ENCODE peak calls at places on chromosomes 4 and X, in four cellular contexts. One of them, this sample, is unnamed.

GRCh38 chrX:10350991-10351390 is 194.2 kb downstream of the CLCN4 start:
- DNase-seq in HepG2: no peak
- DNase-seq in K562: no peak
- DNase-seq in WTC11: no peak
- DNase-seq in this sample: no peak

GRCh38 chrX:14865201-14865600 is 7.7 kb downstream of the FANCB start:
- DNase-seq in HepG2: no peak
- DNase-seq in K562: no peak
- DNase-seq in WTC11: no peak
- DNase-seq in this sample: no peak

GRCh38 chrX:24380273-24381036 is 20.0 kb downstream of the SUPT20HL1 start:
- DNase-seq in HepG2: no peak
- DNase-seq in K562: no peak
- DNase-seq in WTC11: no peak
- DNase-seq in this sample: no peak

GRCh38 chr4:103915224-103915869 is 195.6 kb upstream of the TACR3 start:
- DNase-seq in HepG2: peak; percentile 15
- DNase-seq in K562: peak; percentile 8
- DNase-seq in WTC11: no peak
- DNase-seq in this sample: no peak

GRCh38 chrX:102840871-102841705 is 96.0 kb upstream of the RAB40AL start:
- DNase-seq in HepG2: no peak
- DNase-seq in K562: peak; percentile 32
- DNase-seq in WTC11: no peak
- DNase-seq in this sample: no peak

GRCh38 chr4:109079731-109080130 is 222.7 kb downstream of the COL25A1 start:
- DNase-seq in HepG2: no peak
- DNase-seq in K562: no peak
- DNase-seq in WTC11: no peak
- DNase-seq in this sample: no peak

GRCh38 chrX:51743179-51743957 is at the start of gene GSPT2:
- DNase-seq in HepG2: no peak
- DNase-seq in K562: peak; percentile 32
- DNase-seq in WTC11: peak; percentile 43
- DNase-seq in this sample: peak; percentile 83

GRCh38 chr4:110623710-110624015 is 786 bp upstream of the PITX2 start:
- DNase-seq in HepG2: no peak
- DNase-seq in K562: no peak
- DNase-seq in WTC11: no peak
- DNase-seq in this sample: no peak

GRCh38 chr4:47933798-47934197 is 19.4 kb upstream of the NFXL1 start:
- DNase-seq in HepG2: peak; percentile 32
- DNase-seq in K562: peak; percentile 22
- DNase-seq in WTC11: no peak
- DNase-seq in this sample: peak; percentile 28

GRCh38 chr4:147102596-147102995 is 156.9 kb upstream of the TTC29 start:
- DNase-seq in HepG2: no peak
- DNase-seq in K562: no peak
- DNase-seq in WTC11: no peak
- DNase-seq in this sample: no peak

GRCh38 chr4:5881340-5881739 is 11.5 kb downstream of the CRMP1 start:
- DNase-seq in HepG2: no peak
- DNase-seq in K562: no peak
- DNase-seq in WTC11: no peak
- DNase-seq in this sample: no peak

GRCh38 chrX:2397648-2398340 is 103.0 kb downstream of the DHRSX start:
- DNase-seq in HepG2: no peak
- DNase-seq in K562: no peak
- DNase-seq in WTC11: no peak
- DNase-seq in this sample: no peak

GRCh38 chr4:104868942-104869341 is 277.7 kb upstream of the TET2 start:
- DNase-seq in HepG2: no peak
- DNase-seq in K562: no peak
- DNase-seq in WTC11: no peak
- DNase-seq in this sample: no peak

GRCh38 chrX:20378291-20378920 is 111.7 kb upstream of the RPS6KA3 start:
- DNase-seq in HepG2: no peak
- DNase-seq in K562: no peak
- DNase-seq in WTC11: no peak
- DNase-seq in this sample: peak; percentile 32

GRCh38 chr4:10029403-10029802 is 8.1 kb upstream of the SLC2A9 start:
- DNase-seq in HepG2: no peak
- DNase-seq in K562: no peak
- DNase-seq in WTC11: no peak
- DNase-seq in this sample: no peak

GRCh38 chr4:35520059-35520458 is 724.3 kb downstream of the ARAP2 start:
- DNase-seq in HepG2: no peak
- DNase-seq in K562: no peak
- DNase-seq in WTC11: no peak
- DNase-seq in this sample: no peak

GRCh38 chr4:3204021-3204431 is 44.9 kb upstream of the MSANTD1 start:
- DNase-seq in HepG2: peak; percentile 33
- DNase-seq in K562: no peak
- DNase-seq in WTC11: no peak
- DNase-seq in this sample: no peak

GRCh38 chr4:183969596-183969995 is 64.5 kb downstream of the STOX2 start:
- DNase-seq in HepG2: no peak
- DNase-seq in K562: no peak
- DNase-seq in WTC11: no peak
- DNase-seq in this sample: no peak

GRCh38 chr4:25567253-25567652 is 88.4 kb upstream of the SLC34A2 start:
- DNase-seq in HepG2: no peak
- DNase-seq in K562: no peak
- DNase-seq in WTC11: no peak
- DNase-seq in this sample: no peak

GRCh38 chr4:25564836-25565235 is 90.8 kb upstream of the SLC34A2 start:
- DNase-seq in HepG2: no peak
- DNase-seq in K562: no peak
- DNase-seq in WTC11: no peak
- DNase-seq in this sample: no peak

GRCh38 chr4:25559508-25559907 is 96.1 kb upstream of the SLC34A2 start:
- DNase-seq in HepG2: peak; percentile 46
- DNase-seq in K562: no peak
- DNase-seq in WTC11: no peak
- DNase-seq in this sample: no peak

GRCh38 chr4:25560605-25561004 is 95.0 kb upstream of the SLC34A2 start:
- DNase-seq in HepG2: no peak
- DNase-seq in K562: no peak
- DNase-seq in WTC11: no peak
- DNase-seq in this sample: no peak

GRCh38 chr4:25563071-25563564 is 92.5 kb upstream of the SLC34A2 start:
- DNase-seq in HepG2: no peak
- DNase-seq in K562: no peak
- DNase-seq in WTC11: no peak
- DNase-seq in this sample: peak; percentile 69
- TF ChIP-seq NR3C1 in HepG2: no peak
- TF ChIP-seq NR3C1 in K562: no peak
- TF ChIP-seq NR3C1 in WTC11: no peak
- TF ChIP-seq NR3C1 in this sample: no peak

GRCh38 chr4:59247032-59247431 is 1953.1 kb upstream of the ADGRL3 start:
- DNase-seq in HepG2: peak; percentile 1
- DNase-seq in K562: no peak
- DNase-seq in WTC11: no peak
- DNase-seq in this sample: no peak

GRCh38 chr4:59249110-59249509 is 1951.0 kb upstream of the ADGRL3 start:
- DNase-seq in HepG2: no peak
- DNase-seq in K562: no peak
- DNase-seq in WTC11: no peak
- DNase-seq in this sample: no peak

GRCh38 chr4:59243038-59243437 is 1957.1 kb upstream of the ADGRL3 start:
- DNase-seq in HepG2: no peak
- DNase-seq in K562: no peak
- DNase-seq in WTC11: no peak
- DNase-seq in this sample: no peak

GRCh38 chr4:59248313-59248712 is 1951.8 kb upstream of the ADGRL3 start:
- DNase-seq in HepG2: no peak
- DNase-seq in K562: no peak
- DNase-seq in WTC11: no peak
- DNase-seq in this sample: no peak
- TF ChIP-seq USF2 in HepG2: no peak
- TF ChIP-seq USF2 in K562: no peak
- TF ChIP-seq USF2 in WTC11: no peak
- TF ChIP-seq USF2 in this sample: no peak

DNA sequence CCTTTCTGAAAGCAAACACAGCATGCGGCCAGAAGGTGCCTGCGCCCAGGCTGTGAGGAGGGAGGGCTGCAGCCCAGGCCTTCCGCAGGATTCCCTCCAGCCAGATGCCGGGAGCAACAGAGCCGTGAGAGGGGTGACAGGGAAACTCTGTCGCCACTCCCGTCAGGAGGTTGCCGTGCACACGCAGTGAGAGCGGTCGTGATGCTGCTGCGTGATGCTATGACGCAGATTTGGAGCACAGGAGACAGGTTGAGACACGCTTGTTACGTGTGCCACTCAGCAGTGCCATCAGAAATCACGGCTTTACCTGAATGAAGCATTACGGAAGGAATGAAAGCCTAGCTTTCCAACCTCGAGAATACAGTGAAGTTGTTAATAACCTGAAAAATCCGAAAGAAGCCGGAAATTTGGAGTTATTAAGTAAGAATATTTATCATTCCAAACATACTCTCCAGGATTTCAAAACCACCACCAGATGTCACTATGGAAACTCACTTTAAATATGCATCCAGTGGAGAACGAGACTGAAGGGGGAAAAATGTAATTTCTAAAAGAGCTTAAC is 54.4 kb downstream of the FAT1 start:
- DNase-seq in HepG2: peak; percentile 50
- DNase-seq in K562: no peak
- DNase-seq in WTC11: peak; percentile 61
- DNase-seq in this sample: peak; percentile 38
- TF ChIP-seq NR3C1 in HepG2: no peak
- TF ChIP-seq NR3C1 in K562: no peak
- TF ChIP-seq NR3C1 in WTC11: no peak
- TF ChIP-seq NR3C1 in this sample: no peak

GRCh38 chrX:55111578-55112254 is 22.9 kb downstream of the PAGE2 start:
- DNase-seq in HepG2: peak; percentile 48
- DNase-seq in K562: no peak
- DNase-seq in WTC11: no peak
- DNase-seq in this sample: no peak
- TF ChIP-seq USF2 in HepG2: no peak
- TF ChIP-seq USF2 in K562: no peak
- TF ChIP-seq USF2 in WTC11: no peak
- TF ChIP-seq USF2 in this sample: no peak

GRCh38 chr4:101846550-101846949 is 56.0 kb downstream of the BANK1 start:
- DNase-seq in HepG2: no peak
- DNase-seq in K562: no peak
- DNase-seq in WTC11: no peak
- DNase-seq in this sample: no peak
- TF ChIP-seq NR3C1 in HepG2: no peak
- TF ChIP-seq NR3C1 in K562: no peak
- TF ChIP-seq NR3C1 in WTC11: no peak
- TF ChIP-seq NR3C1 in this sample: no peak

GRCh38 chrX:150269613-150270254 is 93.4 kb upstream of the MAMLD1 start:
- DNase-seq in HepG2: peak; percentile 92
- DNase-seq in K562: no peak
- DNase-seq in WTC11: no peak
- DNase-seq in this sample: peak; percentile 69
- TF ChIP-seq USF2 in HepG2: no peak
- TF ChIP-seq USF2 in K562: no peak
- TF ChIP-seq USF2 in WTC11: no peak
- TF ChIP-seq USF2 in this sample: no peak

GRCh38 chrX:140431521-140431920 is 73.3 kb downstream of the SOX3 start:
- DNase-seq in HepG2: no peak
- DNase-seq in K562: no peak
- DNase-seq in WTC11: no peak
- DNase-seq in this sample: no peak

GRCh38 chrX:140422501-140422900 is 82.4 kb downstream of the SOX3 start:
- DNase-seq in HepG2: no peak
- DNase-seq in K562: no peak
- DNase-seq in WTC11: no peak
- DNase-seq in this sample: no peak

GRCh38 chrX:140425712-140426395 is 79.0 kb downstream of the SOX3 start:
- DNase-seq in HepG2: no peak
- DNase-seq in K562: no peak
- DNase-seq in WTC11: no peak
- DNase-seq in this sample: no peak
- TF ChIP-seq NR3C1 in HepG2: no peak
- TF ChIP-seq NR3C1 in K562: no peak
- TF ChIP-seq NR3C1 in WTC11: no peak
- TF ChIP-seq NR3C1 in this sample: no peak

GRCh38 chrX:96682516-96682915 is 2.1 kb upstream of the DIAPH2 start:
- DNase-seq in HepG2: no peak
- DNase-seq in K562: no peak
- DNase-seq in WTC11: no peak
- DNase-seq in this sample: no peak

GRCh38 chrX:96684339-96685204 is at the start of gene DIAPH2:
- DNase-seq in HepG2: peak; percentile 78
- DNase-seq in K562: no peak
- DNase-seq in WTC11: peak; percentile 71
- DNase-seq in this sample: peak; percentile 84

GRCh38 chrX:96688789-96689188 is 4.1 kb downstream of the DIAPH2 start:
- DNase-seq in HepG2: no peak
- DNase-seq in K562: no peak
- DNase-seq in WTC11: no peak
- DNase-seq in this sample: no peak

GRCh38 chrX:96683997-96684338 is 674 bp upstream of the DIAPH2 start:
- DNase-seq in HepG2: peak; percentile 0
- DNase-seq in K562: no peak
- DNase-seq in WTC11: no peak
- DNase-seq in this sample: no peak

DNA sequence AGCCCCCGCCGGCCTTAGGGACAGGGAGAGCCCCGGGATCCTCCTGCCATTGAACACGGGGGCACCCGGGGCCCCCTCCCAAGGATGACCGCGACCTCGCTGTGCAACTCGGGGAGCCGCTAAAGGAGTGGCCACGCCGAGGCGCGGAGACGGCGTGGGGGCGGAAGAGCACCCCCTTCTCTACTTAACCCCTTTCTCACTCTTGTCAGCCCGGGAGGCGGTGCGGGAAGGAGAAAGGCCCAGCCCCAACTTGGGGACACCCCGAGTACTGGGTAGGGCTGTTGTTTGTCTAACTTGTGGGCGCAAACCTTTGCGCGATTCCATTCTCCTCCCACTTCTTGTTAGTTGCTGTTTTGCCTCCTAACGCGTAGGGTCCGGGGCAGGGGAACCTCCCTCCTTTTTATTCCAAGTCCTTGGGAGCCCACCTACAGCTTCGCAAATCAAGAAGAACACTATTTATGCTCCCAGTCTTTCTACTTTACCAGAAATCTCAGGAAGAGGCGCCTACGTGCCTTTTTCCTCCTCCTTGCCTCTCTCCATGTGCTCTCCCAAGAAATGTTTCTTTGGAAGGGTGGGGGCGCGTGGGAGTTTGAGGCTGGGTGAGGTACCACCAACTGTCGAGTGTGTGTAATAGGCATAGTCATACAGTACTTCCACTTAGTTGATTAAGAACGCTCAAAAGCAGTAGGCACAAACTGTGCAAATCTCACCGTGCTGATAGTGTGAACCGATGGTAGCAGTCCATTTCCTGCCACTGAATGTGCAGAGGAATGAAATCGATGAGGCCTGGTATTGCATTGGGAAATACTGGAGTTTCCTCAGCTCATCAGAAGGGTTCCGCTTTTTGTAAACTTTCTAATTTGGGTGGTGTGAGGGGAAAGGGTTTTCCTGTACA is 810 bp downstream of the DIAPH2 start:
- DNase-seq in HepG2: peak; percentile 7
- DNase-seq in K562: no peak
- DNase-seq in WTC11: peak; percentile 12
- DNase-seq in this sample: peak; percentile 42
- TF ChIP-seq USF2 in HepG2: no peak
- TF ChIP-seq USF2 in K562: no peak
- TF ChIP-seq USF2 in WTC11: no peak
- TF ChIP-seq USF2 in this sample: no peak

GRCh38 chr4:87807402-87807801 is 8.0 kb downstream of the IBSP start:
- DNase-seq in HepG2: no peak
- DNase-seq in K562: no peak
- DNase-seq in WTC11: no peak
- DNase-seq in this sample: no peak
- TF ChIP-seq NR3C1 in HepG2: no peak
- TF ChIP-seq NR3C1 in K562: no peak
- TF ChIP-seq NR3C1 in WTC11: no peak
- TF ChIP-seq NR3C1 in this sample: no peak

This sample was measured in A549.